ENCODE peak calls at places on chromosomes 13 and 19, in four cellular contexts. One of them, this sample, is unnamed.

GRCh38 chr13:45690636-45691035 is 11.5 kb upstream of the CBY2 start:
- DNase-seq in BE2C: no peak
- DNase-seq in neural crest cell: no peak
- DNase-seq in astrocyte of the cerebellum: no peak
- DNase-seq in this sample: no peak

GRCh38 chr13:108795841-108796240 is 166.4 kb downstream of the MYO16 start:
- DNase-seq in BE2C: no peak
- DNase-seq in neural crest cell: no peak
- DNase-seq in astrocyte of the cerebellum: peak
- DNase-seq in this sample: no peak

GRCh38 chr13:61406275-61406674 is 9.4 kb downstream of the PCDH20 start:
- DNase-seq in BE2C: no peak
- DNase-seq in neural crest cell: no peak
- DNase-seq in astrocyte of the cerebellum: no peak
- DNase-seq in this sample: no peak

GRCh38 chr19:42292042-42292960 is 9.6 kb upstream of the PRR19 start:
- DNase-seq in BE2C: no peak
- DNase-seq in neural crest cell: no peak
- DNase-seq in astrocyte of the cerebellum: no peak
- DNase-seq in this sample: no peak

GRCh38 chr13:97068146-97068545 is 73.9 kb upstream of the OXGR1 start:
- DNase-seq in BE2C: no peak
- DNase-seq in neural crest cell: no peak
- DNase-seq in astrocyte of the cerebellum: no peak
- DNase-seq in this sample: no peak

GRCh38 chr19:55179570-55180484 is at the start of gene SYT5:
- DNase-seq in BE2C: peak
- DNase-seq in neural crest cell: peak
- DNase-seq in astrocyte of the cerebellum: no peak
- DNase-seq in this sample: peak

GRCh38 chr13:24923305-24923640 is 159.3 kb downstream of the RNF17 start:
- DNase-seq in BE2C: no peak
- DNase-seq in neural crest cell: no peak
- DNase-seq in astrocyte of the cerebellum: peak
- DNase-seq in this sample: no peak

GRCh38 chr19:703651-704446 is 4.9 kb upstream of the PALM start:
- DNase-seq in BE2C: peak
- DNase-seq in neural crest cell: peak
- DNase-seq in astrocyte of the cerebellum: no peak
- DNase-seq in this sample: no peak

GRCh38 chr13:109622006-109622405 is 164.4 kb downstream of the IRS2 start:
- DNase-seq in BE2C: no peak
- DNase-seq in neural crest cell: no peak
- DNase-seq in astrocyte of the cerebellum: no peak
- DNase-seq in this sample: no peak

DNA sequence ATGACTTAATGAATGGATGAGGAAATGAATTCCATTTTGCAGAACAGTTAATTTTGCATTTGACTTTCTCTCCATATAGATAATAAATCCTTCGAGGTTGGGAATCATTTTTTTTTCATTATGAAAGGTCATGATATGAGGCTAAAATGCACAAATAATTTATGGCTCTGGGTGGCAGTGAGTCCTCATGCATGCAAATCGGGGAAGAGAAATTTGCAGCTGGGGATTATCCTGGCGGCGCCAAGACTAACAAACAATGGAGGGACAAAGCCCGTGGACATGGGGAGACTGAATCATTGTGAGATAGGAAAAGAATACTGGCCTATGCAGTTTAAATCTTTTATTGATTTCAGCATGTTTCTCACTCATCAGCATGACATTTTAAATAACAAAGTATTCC is 102.2 kb downstream of the ERCC5 start:
- DNase-seq in BE2C: no peak
- DNase-seq in neural crest cell: no peak
- DNase-seq in astrocyte of the cerebellum: no peak
- DNase-seq in this sample: no peak
- TF ChIP-seq CTCF in BE2C: no peak
- TF ChIP-seq CTCF in neural crest cell: no peak
- TF ChIP-seq CTCF in astrocyte of the cerebellum: no peak
- TF ChIP-seq CTCF in this sample: no peak

DNA sequence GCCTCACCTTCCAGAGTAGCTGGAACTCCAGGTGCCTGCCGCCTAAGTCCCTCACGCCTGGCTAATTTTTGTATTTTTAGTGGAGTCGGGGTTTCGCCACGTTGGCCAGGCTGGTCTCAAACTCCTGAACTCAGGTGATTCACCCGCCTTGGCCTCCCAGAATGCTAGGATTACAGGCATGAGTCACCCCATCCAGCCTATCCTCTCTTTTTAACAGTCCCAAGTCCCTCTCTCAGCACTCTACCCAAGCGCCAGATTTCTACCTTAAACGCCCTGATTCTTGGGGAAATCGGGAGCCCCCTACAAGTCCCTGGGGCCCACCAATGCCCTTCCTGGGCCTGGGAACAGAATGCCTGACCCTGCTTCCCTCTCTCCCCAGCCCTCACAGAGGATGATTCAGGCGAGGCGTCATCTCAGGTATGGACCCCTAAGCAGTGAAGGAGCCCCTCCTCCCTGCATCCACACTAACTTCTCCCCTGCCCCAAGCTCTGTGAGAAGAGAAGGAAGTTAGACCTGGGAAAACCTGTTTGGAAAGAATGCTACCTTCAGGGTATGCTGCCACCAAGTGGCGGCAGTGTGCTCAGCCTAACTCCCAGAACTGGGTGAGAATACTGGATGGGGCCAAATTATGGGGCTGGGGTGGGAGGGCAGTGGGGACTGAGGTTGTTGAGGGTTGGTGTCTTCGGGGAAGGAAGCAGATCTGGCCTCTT is 20.8 kb upstream of the EBI3 start:
- DNase-seq in BE2C: no peak
- DNase-seq in neural crest cell: no peak
- DNase-seq in astrocyte of the cerebellum: no peak
- DNase-seq in this sample: no peak
- TF ChIP-seq CTCF in BE2C: peak
- TF ChIP-seq CTCF in neural crest cell: peak
- TF ChIP-seq CTCF in astrocyte of the cerebellum: peak
- TF ChIP-seq CTCF in this sample: no peak

DNA sequence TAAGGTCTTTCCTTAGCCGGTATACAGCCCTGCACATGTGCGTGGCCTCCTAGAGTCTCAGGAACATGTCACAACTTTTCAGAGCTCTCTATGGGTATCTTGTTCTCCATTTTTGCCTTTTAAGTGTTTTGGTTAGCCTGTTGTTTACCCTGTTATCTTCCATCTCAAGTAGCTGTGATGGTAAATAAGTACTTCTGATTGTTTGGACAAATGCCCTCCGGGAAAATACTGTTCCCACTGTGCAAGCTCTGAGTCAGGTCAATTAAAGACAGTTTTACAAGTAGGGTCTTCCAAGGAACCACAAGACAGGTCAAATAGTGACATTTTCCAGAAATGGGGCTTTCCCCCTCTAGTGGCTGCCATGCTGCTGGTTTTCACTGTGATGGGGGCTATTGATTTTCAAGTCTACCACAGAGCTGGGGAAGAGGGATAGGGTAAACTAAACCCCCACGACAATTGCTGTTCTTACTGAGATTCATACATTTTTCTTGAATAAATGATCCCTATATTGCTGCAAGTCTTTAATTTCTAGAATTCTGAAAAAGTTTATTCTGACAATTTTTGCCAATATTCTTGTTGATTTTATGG is 109.5 kb downstream of the TM9SF2 start:
- DNase-seq in BE2C: no peak
- DNase-seq in neural crest cell: no peak
- DNase-seq in astrocyte of the cerebellum: no peak
- DNase-seq in this sample: no peak
- TF ChIP-seq CTCF in BE2C: peak
- TF ChIP-seq CTCF in neural crest cell: peak
- TF ChIP-seq CTCF in astrocyte of the cerebellum: peak
- TF ChIP-seq CTCF in this sample: no peak

DNA sequence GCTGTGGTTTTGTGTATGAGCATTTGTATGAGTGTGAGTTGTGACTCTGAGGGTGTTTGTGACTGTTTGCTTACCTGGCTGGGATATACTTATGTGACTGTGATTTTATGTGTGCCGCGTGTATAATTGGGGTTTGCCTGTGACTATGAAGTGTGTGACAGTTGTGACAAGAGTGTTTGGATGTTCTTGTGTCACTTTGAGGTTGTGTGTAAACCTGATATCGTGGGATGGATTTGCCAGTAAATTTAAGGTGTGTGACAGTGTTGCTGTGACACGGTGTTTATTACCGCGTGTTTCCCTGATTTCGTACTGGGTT is 442 bp downstream of the ZNF420 start:
- DNase-seq in BE2C: no peak
- DNase-seq in neural crest cell: no peak
- DNase-seq in astrocyte of the cerebellum: no peak
- DNase-seq in this sample: no peak
- TF ChIP-seq CTCF in BE2C: no peak
- TF ChIP-seq CTCF in neural crest cell: no peak
- TF ChIP-seq CTCF in astrocyte of the cerebellum: no peak
- TF ChIP-seq CTCF in this sample: no peak

GRCh38 chr19:45890877-45891276 is 4.9 kb upstream of the IRF2BP1 start:
- DNase-seq in BE2C: no peak
- DNase-seq in neural crest cell: no peak
- DNase-seq in astrocyte of the cerebellum: no peak
- DNase-seq in this sample: no peak
- TF ChIP-seq CTCF in BE2C: no peak
- TF ChIP-seq CTCF in neural crest cell: no peak
- TF ChIP-seq CTCF in astrocyte of the cerebellum: no peak
- TF ChIP-seq CTCF in this sample: no peak

GRCh38 chr19:12825259-12826131 is 8.9 kb downstream of the RTBDN start:
- DNase-seq in BE2C: peak
- DNase-seq in neural crest cell: peak
- DNase-seq in astrocyte of the cerebellum: no peak
- DNase-seq in this sample: no peak
- TF ChIP-seq CTCF in BE2C: peak
- TF ChIP-seq CTCF in neural crest cell: peak
- TF ChIP-seq CTCF in astrocyte of the cerebellum: peak
- TF ChIP-seq CTCF in this sample: no peak

GRCh38 chr13:27302643-27303262 is 32.1 kb downstream of the RASL11A start:
- DNase-seq in BE2C: no peak
- DNase-seq in neural crest cell: no peak
- DNase-seq in astrocyte of the cerebellum: no peak
- DNase-seq in this sample: no peak
- TF ChIP-seq CTCF in BE2C: no peak
- TF ChIP-seq CTCF in neural crest cell: no peak
- TF ChIP-seq CTCF in astrocyte of the cerebellum: no peak
- TF ChIP-seq CTCF in this sample: no peak

GRCh38 chr19:48561412-48561811 is 9.4 kb downstream of the SULT2B1 start:
- DNase-seq in BE2C: no peak
- DNase-seq in neural crest cell: no peak
- DNase-seq in astrocyte of the cerebellum: no peak
- DNase-seq in this sample: no peak

GRCh38 chr19:48558018-48558684 is 6.2 kb downstream of the SULT2B1 start:
- DNase-seq in BE2C: no peak
- DNase-seq in neural crest cell: no peak
- DNase-seq in astrocyte of the cerebellum: no peak
- DNase-seq in this sample: no peak

GRCh38 chr19:48556825-48557224 is 4.9 kb downstream of the SULT2B1 start:
- DNase-seq in BE2C: no peak
- DNase-seq in neural crest cell: no peak
- DNase-seq in astrocyte of the cerebellum: no peak
- DNase-seq in this sample: no peak

GRCh38 chr19:48556163-48556562 is 4.2 kb downstream of the SULT2B1 start:
- DNase-seq in BE2C: no peak
- DNase-seq in neural crest cell: no peak
- DNase-seq in astrocyte of the cerebellum: no peak
- DNase-seq in this sample: no peak

GRCh38 chr19:48560095-48560530 is 8.1 kb downstream of the SULT2B1 start:
- DNase-seq in BE2C: no peak
- DNase-seq in neural crest cell: no peak
- DNase-seq in astrocyte of the cerebellum: no peak
- DNase-seq in this sample: no peak
- TF ChIP-seq CTCF in BE2C: peak
- TF ChIP-seq CTCF in neural crest cell: no peak
- TF ChIP-seq CTCF in astrocyte of the cerebellum: no peak
- TF ChIP-seq CTCF in this sample: no peak

GRCh38 chr13:92578358-92578757 is 648.2 kb upstream of the GPC6 start:
- DNase-seq in BE2C: no peak
- DNase-seq in neural crest cell: no peak
- DNase-seq in astrocyte of the cerebellum: no peak
- DNase-seq in this sample: no peak
- TF ChIP-seq CTCF in BE2C: no peak
- TF ChIP-seq CTCF in neural crest cell: no peak
- TF ChIP-seq CTCF in astrocyte of the cerebellum: no peak
- TF ChIP-seq CTCF in this sample: no peak

GRCh38 chr13:22232186-22232585 is 561.3 kb downstream of the FGF9 start:
- DNase-seq in BE2C: no peak
- DNase-seq in neural crest cell: no peak
- DNase-seq in astrocyte of the cerebellum: no peak
- DNase-seq in this sample: no peak

GRCh38 chr13:22238269-22238668 is 567.4 kb downstream of the FGF9 start:
- DNase-seq in BE2C: no peak
- DNase-seq in neural crest cell: no peak
- DNase-seq in astrocyte of the cerebellum: no peak
- DNase-seq in this sample: no peak

GRCh38 chr13:22235950-22236290 is 565.0 kb downstream of the FGF9 start:
- DNase-seq in BE2C: no peak
- DNase-seq in neural crest cell: no peak
- DNase-seq in astrocyte of the cerebellum: no peak
- DNase-seq in this sample: no peak

GRCh38 chr13:22240716-22241115 is 569.8 kb downstream of the FGF9 start:
- DNase-seq in BE2C: no peak
- DNase-seq in neural crest cell: no peak
- DNase-seq in astrocyte of the cerebellum: no peak
- DNase-seq in this sample: no peak

GRCh38 chr13:22235285-22235949 is 564.5 kb downstream of the FGF9 start:
- DNase-seq in BE2C: no peak
- DNase-seq in neural crest cell: no peak
- DNase-seq in astrocyte of the cerebellum: no peak
- DNase-seq in this sample: no peak
- TF ChIP-seq CTCF in BE2C: no peak
- TF ChIP-seq CTCF in neural crest cell: no peak
- TF ChIP-seq CTCF in astrocyte of the cerebellum: no peak
- TF ChIP-seq CTCF in this sample: no peak

This sample was measured in activated B cell treated with CpG ODN at 0.5 μM for 24 hours.